ENCODE peak calls at places on chromosomes 5 and 9, in eight cellular contexts. S, V, W, T, L, I, H and C are unnamed samples.

GRCh38 chr5:172658869-172659513 is 17.9 kb downstream of the NEURL1B start:
- DNase-seq in S (no peak), V (no peak), W (no peak), T (no peak), L (no peak), I (peak), H (no peak), C (no peak)

GRCh38 chr9:19085295-19085694 is 17.4 kb downstream of the HAUS6 start:
- DNase-seq in S (no peak), V (peak), W (no peak), T (no peak), L (peak), I (no peak), H (no peak), C (no peak)

GRCh38 chr5:68449380-68449779 is 233.8 kb downstream of the PIK3R1 start:
- DNase-seq in S (no peak), V (no peak), W (no peak), T (no peak), L (no peak), I (no peak), H (peak), C (no peak)

GRCh38 chr9:5511476-5511875 is 1.1 kb downstream of the PDCD1LG2 start:
- DNase-seq in S (no peak), V (peak), W (no peak), T (no peak), L (no peak), I (no peak), H (no peak), C (no peak)

GRCh38 chr9:134531251-134531970 is 110.2 kb upstream of the COL5A1 start:
- DNase-seq in S (no peak), V (peak), W (no peak), T (no peak), L (no peak), I (no peak), H (no peak), C (no peak)

GRCh38 chr9:87873607-87874319 is 8.9 kb upstream of the SPATA31E1 start:
- DNase-seq in S (no peak), V (no peak), W (no peak), T (no peak), L (no peak), I (peak), H (no peak), C (no peak)

GRCh38 chr9:5515261-5515650 is 4.9 kb downstream of the PDCD1LG2 start:
- DNase-seq in S (no peak), V (no peak), W (no peak), T (no peak), L (no peak), I (no peak), H (no peak), C (no peak)

GRCh38 chr5:28374492-28374934 is 1336.1 kb upstream of the CDH9 start:
- DNase-seq in S (no peak), V (no peak), W (no peak), T (no peak), L (peak), I (no peak), H (no peak), C (no peak)

GRCh38 chr9:127640908-127641545 is 28.9 kb downstream of the STXBP1 start:
- DNase-seq in S (no peak), V (no peak), W (no peak), T (no peak), L (no peak), I (no peak), H (no peak), C (no peak)

GRCh38 chr9:2602704-2603116 is 18.9 kb upstream of the VLDLR start:
- DNase-seq in S (no peak), V (no peak), W (no peak), T (no peak), L (no peak), I (no peak), H (no peak), C (no peak)

GRCh38 chr5:45162974-45163373 is 354.2 kb downstream of the MRPS30 start:
- DNase-seq in S (no peak), V (no peak), W (no peak), T (no peak), L (no peak), I (no peak), H (no peak), C (no peak)

GRCh38 chr9:134606951-134607733 is 34.5 kb upstream of the COL5A1 start:
- DNase-seq in S (no peak), V (peak), W (no peak), T (peak), L (no peak), I (peak), H (no peak), C (peak)

GRCh38 chr9:130539473-130540223 is 39.7 kb upstream of the FUBP3 start:
- DNase-seq in S (no peak), V (peak), W (no peak), T (no peak), L (peak), I (peak), H (peak), C (no peak)

GRCh38 chr5:133831506-133832224 is 136.8 kb downstream of the C5orf15 start:
- DNase-seq in S (no peak), V (peak), W (no peak), T (no peak), L (no peak), I (no peak), H (no peak), C (no peak)

GRCh38 chr5:176697929-176698520 is 50.7 kb downstream of the TSPAN17 start:
- DNase-seq in S (no peak), V (no peak), W (no peak), T (no peak), L (no peak), I (no peak), H (no peak), C (no peak)

GRCh38 chr9:90867101-90867500 is 65.5 kb downstream of the SYK start:
- DNase-seq in S (no peak), V (no peak), W (no peak), T (no peak), L (no peak), I (no peak), H (no peak), C (no peak)

GRCh38 chr5:38423536-38424178 is 132.8 kb downstream of the LIFR start:
- DNase-seq in S (no peak), V (no peak), W (no peak), T (no peak), L (no peak), I (no peak), H (no peak), C (no peak)
- TF ChIP-seq CTCF in S (no peak), V (no peak), W (no peak), T (no peak), L (no peak), I (no peak), H (no peak), C (no peak)

GRCh38 chr5:142222881-142223558 is 101.8 kb downstream of the SPRY4 start:
- DNase-seq in S (no peak), V (no peak), W (no peak), T (no peak), L (no peak), I (peak), H (no peak), C (no peak)
- TF ChIP-seq CTCF in S (no peak), V (no peak), W (no peak), T (no peak), L (no peak), I (no peak), H (no peak), C (no peak)

DNA sequence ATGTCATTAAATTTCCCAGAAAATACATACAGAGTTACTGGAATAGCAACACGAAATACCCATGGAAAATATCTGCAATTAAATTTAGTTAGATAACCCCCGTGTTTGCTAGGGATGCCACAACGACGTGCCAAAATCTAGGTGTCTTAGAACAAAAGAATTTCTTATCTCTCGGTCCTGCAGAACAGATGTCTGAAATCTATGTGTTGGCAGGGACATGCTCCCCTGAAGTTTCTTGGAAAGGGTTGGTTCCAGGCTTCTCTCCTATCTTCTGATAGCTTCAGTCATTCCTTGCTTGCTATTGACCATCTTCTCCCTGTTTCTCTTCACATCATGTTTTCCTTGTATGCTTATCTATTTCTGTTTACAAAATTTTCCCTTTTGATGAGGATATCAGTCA is 1067.0 kb downstream of the CDH18 start:
- DNase-seq in S (no peak), V (no peak), W (no peak), T (no peak), L (no peak), I (no peak), H (no peak), C (no peak)
- TF ChIP-seq CTCF in S (no peak), V (no peak), W (no peak), T (no peak), L (no peak), I (no peak), H (no peak), C (no peak)

GRCh38 chr5:149348463-149348862 is 3.2 kb downstream of the GRPEL2 start:
- DNase-seq in S (no peak), V (peak), W (no peak), T (no peak), L (no peak), I (no peak), H (no peak), C (no peak)
- TF ChIP-seq CTCF in S (no peak), V (no peak), W (no peak), T (no peak), L (no peak), I (no peak), H (no peak), C (no peak)